ENCODE peak calls at places on chromosomes 16 and 17, in ten cellular contexts. E is CD4-positive, alpha-beta memory T cell; F is stimulated activated CD8-positive, alpha-beta memory T cell treated with anti-CD3 and anti-CD28 coated beads, Interleukin-15, amount 100 ng/mL, for 1 hour; I is NCI-H460; K is midbrain; Z is activated effector memory CD4-positive, alpha-beta T cell treated with Interleukin-2 at 50 U/mL for 16 hours; M is AG09319; O is NB4; N is aorta; D is HS-5. Q is an unnamed sample.

GRCh38 chr17:4440690-4441686 is 7.2 kb downstream of the SPNS3 start:
- DNase-seq in E (no peak), F (no peak), I (no peak), K (no peak), Z (no peak), M (no peak), O (no peak), N (no peak), D (no peak), Q (no peak)

GRCh38 chr16:22284637-22285515 is 12.3 kb upstream of the POLR3E start:
- DNase-seq in E (no peak), F (no peak), I (no peak), K (no peak), Z (no peak), M (no peak), O (no peak), N (peak; percentile 23), D (no peak), Q (no peak)

GRCh38 chr16:71474864-71475263 is 12.8 kb upstream of the ZNF23 start:
- DNase-seq in E (no peak), F (no peak), I (no peak), K (no peak), Z (no peak), M (peak; percentile 23), O (no peak), N (no peak), D (peak; percentile 86), Q (no peak)

GRCh38 chr16:19044781-19045180 is 22.6 kb upstream of the COQ7 start:
- DNase-seq in E (no peak), F (no peak), I (no peak), K (no peak), Z (no peak), M (no peak), O (no peak), N (no peak), D (no peak), Q (no peak)

GRCh38 chr17:30717290-30718098 is 107.0 kb downstream of the CRLF3 start:
- DNase-seq in E (no peak), F (no peak), I (no peak), K (no peak), Z (no peak), M (no peak), O (no peak), N (peak; percentile 16), D (no peak), Q (peak; percentile 49)

GRCh38 chr17:82963104-82963950 is 116.1 kb upstream of the METRNL start:
- DNase-seq in E (peak; percentile 25), F (no peak), I (no peak), K (peak; percentile 59), Z (no peak), M (peak; percentile 62), O (no peak), N (peak; percentile 94), D (no peak), Q (peak; percentile 91)

GRCh38 chr16:88662222-88662842 is 559 bp downstream of the MVD start:
- DNase-seq in E (no peak), F (no peak), I (no peak), K (no peak), Z (no peak), M (no peak), O (peak; percentile 39), N (peak; percentile 75), D (no peak), Q (no peak)

GRCh38 chr16:81505011-81505660 is 60.5 kb downstream of the CMIP start:
- DNase-seq in E (no peak), F (no peak), I (no peak), K (no peak), Z (no peak), M (no peak), O (peak; percentile 71), N (no peak), D (no peak), Q (no peak)

GRCh38 chr16:69839240-69839688 is 77.1 kb downstream of the WWP2 start:
- DNase-seq in E (no peak), F (no peak), I (peak; percentile 11), K (peak; percentile 50), Z (no peak), M (no peak), O (no peak), N (no peak), D (no peak), Q (no peak)

GRCh38 chr16:55021595-55022475 is 91.2 kb downstream of the IRX5 start:
- DNase-seq in E (no peak), F (no peak), I (peak; percentile 54), K (no peak), Z (no peak), M (no peak), O (peak; percentile 65), N (no peak), D (peak; percentile 22), Q (no peak)

GRCh38 chr16:86224629-86225028 is 285.7 kb upstream of the FOXF1 start:
- DNase-seq in E (no peak), F (no peak), I (no peak), K (no peak), Z (no peak), M (no peak), O (no peak), N (no peak), D (no peak), Q (no peak)

GRCh38 chr17:76208120-76208519 is 32.2 kb downstream of the RNF157 start:
- DNase-seq in E (no peak), F (no peak), I (no peak), K (no peak), Z (peak; percentile 11), M (no peak), O (no peak), N (no peak), D (no peak), Q (no peak)

GRCh38 chr16:85377388-85378144 is 235.6 kb upstream of the GSE1 start:
- DNase-seq in E (no peak), F (no peak), I (no peak), K (no peak), Z (no peak), M (no peak), O (no peak), N (no peak), D (no peak), Q (no peak)

GRCh38 chr17:52965856-52966255 is 807.3 kb upstream of the CA10 start:
- DNase-seq in E (no peak), F (no peak), I (no peak), K (no peak), Z (no peak), M (no peak), O (no peak), N (no peak), D (no peak), Q (no peak)

GRCh38 chr17:10435096-10435495 is 13.3 kb upstream of the MYH8 start:
- DNase-seq in E (no peak), F (no peak), I (no peak), K (no peak), Z (no peak), M (no peak), O (no peak), N (no peak), D (no peak), Q (no peak)

GRCh38 chr17:15742051-15742795 is 10.1 kb downstream of the TBC1D26 start:
- DNase-seq in E (no peak), F (no peak), I (no peak), K (no peak), Z (no peak), M (no peak), O (no peak), N (no peak), D (no peak), Q (no peak)